ENCODE peak calls at places on chromosomes 4 and X, in four cellular contexts. D, Q, R and C are unnamed samples.

GRCh38 chrX:131802836-131803626 is 220.1 kb upstream of the STK26 start:
- DNase-seq in Q (no peak), R (peak; percentile 23), D (no peak), C (no peak)

GRCh38 chr4:60562353-60562752 is 637.8 kb upstream of the ADGRL3 start:
- DNase-seq in Q (no peak), D (no peak), R (no peak), C (peak; percentile 90)

GRCh38 chr4:159227378-159227777 is 124.5 kb downstream of the RAPGEF2 start:
- DNase-seq in R (no peak), Q (no peak), D (no peak), C (no peak)

GRCh38 chrX:103918050-103918449 is 44.4 kb upstream of the TMSB15B start:
- DNase-seq in Q (peak; percentile 65), R (peak; percentile 72), D (no peak), C (peak; percentile 64)

GRCh38 chr4:25523405-25523804 is 132.2 kb upstream of the SLC34A2 start:
- DNase-seq in D (no peak), R (no peak), Q (no peak), C (no peak)

GRCh38 chrX:46169808-46170207 is 375.4 kb downstream of the ZNF674 start:
- DNase-seq in R (no peak), D (no peak), Q (no peak), C (no peak)

GRCh38 chr4:826508-827208 is 729 bp upstream of the CPLX1 start:
- DNase-seq in D (no peak), R (no peak), Q (no peak), C (no peak)

GRCh38 chr4:163448541-163449203 is 24.9 kb downstream of the TKTL2 start:
- DNase-seq in R (no peak), Q (peak; percentile 17), D (no peak), C (no peak)

GRCh38 chr4:73034896-73035295 is 34.6 kb downstream of the COX18 start:
- DNase-seq in Q (no peak), D (no peak), R (no peak), C (no peak)

GRCh38 chr4:2781911-2782310 is 11.0 kb upstream of the SH3BP2 start:
- DNase-seq in Q (no peak), R (no peak), D (no peak), C (no peak)

GRCh38 chr4:7005571-7005970 is 37.6 kb upstream of the TADA2B start:
- DNase-seq in R (no peak), Q (no peak), D (no peak), C (no peak)

GRCh38 chrX:154654372-154654771 is 993 bp upstream of the CTAG2 start:
- DNase-seq in Q (no peak), R (no peak), D (no peak), C (no peak)

GRCh38 chrX:2767631-2768455 is 16.0 kb downstream of the XG start:
- DNase-seq in Q (peak; percentile 90), R (no peak), D (no peak), C (no peak)

GRCh38 chr4:54813674-54814073 is 155.9 kb downstream of the KIT start:
- DNase-seq in D (no peak), Q (no peak), R (no peak), C (no peak)

GRCh38 chr4:110622841-110623709 is at the start of gene PITX2:
- DNase-seq in R (peak; percentile 89), Q (peak; percentile 94), D (peak; percentile 55), C (no peak)

GRCh38 chr4:8352368-8353157 is 83.0 kb downstream of the HTRA3 start:
- DNase-seq in D (no peak), R (no peak), Q (no peak), C (no peak)

GRCh38 chr4:109815151-109816081 is at the start of gene GAR1:
- DNase-seq in D (peak; percentile 69), R (peak; percentile 95), Q (peak; percentile 95), C (peak; percentile 97)

GRCh38 chr4:80423553-80424224 is 88.2 kb downstream of the CFAP299 start:
- DNase-seq in D (no peak), R (no peak), Q (peak; percentile 10), C (no peak)